ENCODE peak calls at places on chromosomes 13 and 19, in five cellular contexts. M is pancreas; D is MM.1S; O is CD8-positive, alpha-beta T cell; T is fibroblast of lung. N is an unnamed sample.

GRCh38 chr19:2176336-2176994 is 12.7 kb downstream of the DOT1L start:
- DNase-seq in M (no peak), D (no peak), O (no peak), T (peak; percentile 35), N (no peak)

GRCh38 chr19:743168-743687 is 7.7 kb upstream of the MISP start:
- DNase-seq in M (no peak), D (no peak), O (no peak), T (no peak), N (no peak)

GRCh38 chr13:21435710-21436151 is 23.4 kb downstream of the ZDHHC20 start:
- DNase-seq in M (peak; percentile 75), D (peak; percentile 12), O (peak; percentile 39), T (peak; percentile 92), N (peak; percentile 31)

GRCh38 chr19:7857727-7858701 is 16.2 kb downstream of the PRR36 start:
- DNase-seq in M (no peak), D (no peak), O (no peak), T (no peak), N (no peak)

GRCh38 chr19:46844067-46844489 is 6.6 kb downstream of the AP2S1 start:
- DNase-seq in M (no peak), D (no peak), O (no peak), T (peak; percentile 32), N (no peak)

GRCh38 chr13:32211788-32212187 is 103.4 kb downstream of the ZAR1L start:
- DNase-seq in M (no peak), D (no peak), O (no peak), T (peak; percentile 98), N (peak; percentile 92)

GRCh38 chr13:52159159-52159982 is at the start of gene NEK3:
- DNase-seq in M (peak; percentile 67), D (peak; percentile 34), O (peak; percentile 26), T (peak; percentile 65), N (no peak)

GRCh38 chr19:40607311-40607871 is 6.2 kb downstream of the LTBP4 start:
- DNase-seq in M (no peak), D (no peak), O (no peak), T (no peak), N (no peak)

GRCh38 chr13:98842858-98843481 is 90.5 kb upstream of the SLC15A1 start:
- DNase-seq in M (peak; percentile 69), D (peak; percentile 62), O (peak; percentile 41), T (peak; percentile 65), N (no peak)

GRCh38 chr13:45055198-45055901 is 65.0 kb upstream of the GTF2F2 start:
- DNase-seq in M (no peak), D (no peak), O (no peak), T (peak; percentile 97), N (peak; percentile 80)

GRCh38 chr13:30934381-30934780 is 1.9 kb downstream of the TEX26 start:
- DNase-seq in M (no peak), D (no peak), O (no peak), T (no peak), N (no peak)
- TF ChIP-seq CTCF in M (no peak), D (no peak), O (no peak), T (no peak), N (peak; percentile 14)

DNA sequence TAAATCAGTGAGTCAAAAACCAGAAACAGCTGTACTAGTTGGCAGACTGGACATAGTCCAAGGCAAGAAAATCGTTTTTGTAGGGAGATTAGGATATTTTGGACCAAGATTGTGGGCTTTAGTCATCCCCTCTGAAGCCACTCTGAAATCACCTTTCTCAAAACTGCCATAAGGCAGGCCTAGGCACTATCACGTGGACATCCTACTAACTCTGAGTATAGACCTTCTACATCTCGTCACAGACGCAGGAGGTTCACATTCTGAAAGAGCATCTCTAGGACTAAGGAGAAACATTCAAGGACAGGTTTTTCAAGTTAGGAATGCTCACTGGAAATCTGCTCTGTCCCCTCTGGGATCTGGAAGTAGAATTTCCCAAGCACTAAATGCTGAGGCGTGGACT is 2.4 kb upstream of the RUBCNL start:
- DNase-seq in M (no peak), D (no peak), O (no peak), T (no peak), N (no peak)
- H3K4me3 ChIP-seq in M (no peak overlapping the region), D (no peak overlapping the region), O (no peak overlapping the region), T (no peak overlapping the region), N (no peak overlapping the region)

DNA sequence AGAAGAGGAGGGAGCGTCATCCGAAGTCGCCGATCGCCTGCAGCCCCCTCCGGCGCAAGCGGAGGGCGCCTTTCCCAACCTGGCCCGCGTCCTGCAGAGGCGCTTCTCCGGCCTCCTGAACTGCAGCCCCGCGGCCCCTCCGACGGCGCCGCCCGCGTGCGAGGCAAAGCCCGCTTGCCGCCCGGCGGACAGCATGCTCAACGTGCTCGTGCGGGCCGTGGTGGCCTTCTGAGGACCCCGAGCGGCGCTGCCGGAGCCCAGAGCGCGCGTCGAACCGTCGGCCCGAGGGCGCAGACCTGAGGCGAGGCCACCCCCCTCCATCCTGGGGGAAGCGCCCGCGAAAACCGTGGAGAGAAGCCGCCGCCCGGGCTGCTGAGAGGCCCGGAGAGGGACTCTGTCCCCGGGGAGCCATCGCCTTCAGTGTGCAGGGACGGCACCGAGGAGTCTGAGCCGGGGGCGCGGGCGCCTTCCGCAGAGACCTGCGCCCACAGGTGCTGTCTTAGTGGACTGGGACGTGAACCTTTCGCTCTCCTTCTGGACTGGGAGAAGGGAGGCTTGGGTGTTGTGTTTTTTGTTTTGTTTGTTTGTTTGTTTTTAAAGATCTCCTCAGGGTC is 3.5 kb downstream of the IER2 start:
- DNase-seq in M (peak; percentile 52), D (no peak), O (no peak), T (peak; percentile 40), N (no peak)
- TF ChIP-seq CTCF in M (no peak), D (no peak), O (no peak), T (no peak), N (no peak)

GRCh38 chr13:25468330-25469178 is 96.8 kb downstream of the ATP8A2 start:
- DNase-seq in M (no peak), D (no peak), O (no peak), T (peak; percentile 54), N (no peak)
- H3K4me3 ChIP-seq in M (no peak overlapping the region), D (no peak overlapping the region), O (no peak overlapping the region), T (no peak overlapping the region), N (no peak overlapping the region)

DNA sequence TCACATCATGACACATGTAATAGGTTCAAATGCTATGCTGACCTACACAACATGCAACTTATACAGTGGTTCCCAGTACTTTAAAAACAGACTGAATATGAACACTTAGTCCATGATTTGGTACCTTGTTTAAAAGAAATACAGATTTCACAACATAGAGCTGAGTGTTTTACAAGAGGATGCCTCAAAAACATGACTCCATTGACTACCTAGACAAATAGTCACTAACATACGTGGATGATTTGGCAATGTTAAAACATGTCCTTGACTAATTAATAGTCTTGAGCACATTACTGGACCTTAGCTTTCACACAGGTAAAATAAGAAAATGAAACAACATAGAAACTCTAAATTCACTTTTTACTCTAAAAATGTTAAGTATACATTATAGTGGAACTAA is 300.1 kb downstream of the DIAPH3 start:
- DNase-seq in M (no peak), D (no peak), O (no peak), T (no peak), N (no peak)
- TF ChIP-seq CTCF in M (no peak), D (no peak), O (no peak), T (no peak), N (no peak)

DNA sequence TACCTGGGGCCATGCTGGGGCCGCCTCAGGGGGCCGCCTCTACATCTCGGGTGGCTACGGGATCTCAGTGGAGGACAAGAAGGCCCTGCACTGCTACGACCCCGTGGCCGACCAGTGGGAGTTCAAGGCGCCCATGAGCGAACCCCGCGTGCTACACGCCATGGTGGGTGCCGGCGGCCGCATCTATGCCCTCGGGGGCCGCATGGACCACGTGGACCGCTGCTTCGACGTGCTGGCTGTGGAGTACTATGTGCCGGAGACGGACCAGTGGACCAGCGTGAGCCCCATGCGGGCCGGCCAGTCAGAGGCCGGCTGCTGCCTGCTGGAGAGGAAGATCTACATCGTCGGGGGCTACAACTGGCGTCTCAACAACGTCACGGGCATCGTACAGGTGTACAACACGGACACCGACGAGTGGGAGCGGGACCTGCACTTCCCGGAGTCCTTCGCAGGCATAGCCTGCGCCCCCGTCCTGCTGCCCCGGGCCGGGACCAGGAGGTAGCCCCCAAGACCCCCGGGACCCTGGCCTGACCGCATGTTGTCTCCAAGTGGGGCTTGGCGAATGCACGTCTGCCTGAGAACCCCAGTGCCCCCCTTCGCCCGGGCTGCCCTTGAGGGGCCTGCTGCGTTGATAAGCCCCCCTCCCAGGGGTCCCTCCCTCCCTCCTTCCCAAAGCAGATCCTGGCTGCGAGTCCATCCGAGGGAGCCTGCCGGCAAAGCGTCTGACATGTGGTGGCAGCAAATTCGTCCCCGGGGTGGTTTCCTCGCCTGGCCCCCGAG is 14.5 kb upstream of the CRTC1 start:
- DNase-seq in M (no peak), D (no peak), O (no peak), T (no peak), N (no peak)
- H3K4me3 ChIP-seq in M (no peak overlapping the region), D (no peak overlapping the region), O (no peak overlapping the region), T (no peak overlapping the region), N (no peak overlapping the region)